ENCODE peak calls at places on chromosomes 6 and 20, in five cellular contexts. Z, D, H, P and Y are unnamed samples. For H3K4me1, the result is how much of the 10 kb centered on the place peaks cover.

GRCh38 chr20:48897298-48898044 is 24.0 kb upstream of the ARFGEF2 start:
- DNase-seq in Z (no peak), D (no peak), H (peak), P (no peak), Y (no peak)

GRCh38 chr6:166257911-166258318 is 50.3 kb downstream of the PRR18 start:
- DNase-seq in Z (no peak), D (peak), H (no peak), P (no peak), Y (no peak)

GRCh38 chr6:96659084-96659845 is 96.3 kb downstream of the FHL5 start:
- DNase-seq in Z (no peak), D (no peak), H (no peak), P (no peak), Y (no peak)

GRCh38 chr20:37228111-37228510 is 33.5 kb downstream of the GHRH start:
- DNase-seq in Z (peak), D (no peak), H (no peak), P (no peak), Y (no peak)

GRCh38 chr6:15253107-15254073 is 7.5 kb downstream of the JARID2 start:
- DNase-seq in Z (no peak), D (no peak), H (no peak), P (no peak), Y (no peak)

GRCh38 chr6:52373294-52373693 is 11.3 kb downstream of the PAQR8 start:
- DNase-seq in Z (no peak), D (no peak), H (no peak), P (no peak), Y (no peak)

GRCh38 chr6:16665992-16666391 is 95.3 kb downstream of the ATXN1 start:
- DNase-seq in Z (no peak), D (no peak), H (no peak), P (no peak), Y (no peak)

GRCh38 chr20:47343007-47343472 is 13.5 kb downstream of the ZMYND8 start:
- DNase-seq in Z (no peak), D (no peak), H (no peak), P (no peak), Y (no peak)

GRCh38 chr6:11121851-11122250 is 10.3 kb upstream of the ERVFRD-1 start:
- DNase-seq in Z (no peak), D (no peak), H (peak), P (no peak), Y (no peak)

GRCh38 chr20:20228351-20228750 is 139.6 kb upstream of the INSM1 start:
- DNase-seq in Z (no peak), D (no peak), H (no peak), P (no peak), Y (no peak)
- H3K4me1 ChIP-seq in Z (under half), D (under half), H (under half), P (under half), Y (under half)

DNA sequence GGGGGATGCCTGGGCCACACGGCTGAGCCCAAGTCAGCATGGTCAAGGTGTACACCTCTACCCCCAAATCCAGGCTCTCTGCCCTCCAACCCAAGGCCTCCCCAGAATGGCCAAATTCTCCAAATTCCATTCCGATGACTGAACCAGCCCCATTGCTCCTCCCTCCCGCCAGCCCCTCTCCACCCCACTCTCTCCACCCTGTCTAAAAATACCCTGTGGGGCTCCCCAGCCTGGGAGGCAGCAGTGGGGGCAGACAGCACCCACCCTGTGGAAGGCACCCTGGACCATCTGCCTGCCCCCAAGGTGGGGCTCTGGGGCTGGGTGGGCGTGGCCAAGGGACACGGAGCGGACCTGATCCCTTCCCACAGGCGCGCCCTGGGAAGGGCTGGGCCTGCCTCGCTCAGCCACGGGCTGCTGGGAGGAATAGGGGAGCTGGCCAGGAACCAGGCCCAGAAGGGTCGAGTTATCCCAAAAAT is 11.4 kb downstream of the TEAD3 start:
- DNase-seq in Z (no peak), D (peak), H (peak), P (no peak), Y (no peak)
- H3K4me3 ChIP-seq in Z (peak), D (no peak), H (no peak), P (no peak), Y (no peak)

DNA sequence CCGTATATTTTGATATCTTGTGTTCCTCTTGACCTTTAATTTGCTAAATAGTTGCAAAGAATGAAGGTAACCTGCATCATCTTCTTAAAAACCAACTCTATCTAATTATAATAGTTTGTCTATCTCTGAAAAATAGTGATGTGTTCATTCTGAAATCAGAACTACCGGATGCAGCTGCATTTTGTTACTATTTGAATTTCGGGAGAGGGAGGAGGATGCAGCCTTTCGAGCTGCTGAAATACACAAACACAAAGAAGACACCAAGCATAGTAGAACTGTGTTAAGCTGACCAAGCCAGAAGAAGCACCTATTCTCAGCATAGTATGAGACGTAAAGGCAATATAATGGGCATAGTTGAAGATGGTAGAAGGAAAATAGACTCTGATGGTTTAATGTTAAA is 33.1 kb downstream of the PTPN1 start:
- DNase-seq in Z (no peak), D (no peak), H (no peak), P (no peak), Y (no peak)
- H3K27ac ChIP-seq in Z (no peak), D (no peak), H (no peak), P (no peak), Y (no peak)

GRCh38 chr6:56650191-56650590 is 7.5 kb upstream of the DST start:
- DNase-seq in Z (no peak), D (no peak), H (no peak), P (no peak), Y (no peak)

GRCh38 chr6:56655996-56656395 is 13.3 kb upstream of the DST start:
- DNase-seq in Z (no peak), D (no peak), H (no peak), P (no peak), Y (no peak)

GRCh38 chr6:56655250-56655649 is 12.6 kb upstream of the DST start:
- DNase-seq in Z (no peak), D (no peak), H (no peak), P (no peak), Y (no peak)

GRCh38 chr6:56652231-56652630 is 9.5 kb upstream of the DST start:
- DNase-seq in Z (no peak), D (no peak), H (peak), P (no peak), Y (no peak)

DNA sequence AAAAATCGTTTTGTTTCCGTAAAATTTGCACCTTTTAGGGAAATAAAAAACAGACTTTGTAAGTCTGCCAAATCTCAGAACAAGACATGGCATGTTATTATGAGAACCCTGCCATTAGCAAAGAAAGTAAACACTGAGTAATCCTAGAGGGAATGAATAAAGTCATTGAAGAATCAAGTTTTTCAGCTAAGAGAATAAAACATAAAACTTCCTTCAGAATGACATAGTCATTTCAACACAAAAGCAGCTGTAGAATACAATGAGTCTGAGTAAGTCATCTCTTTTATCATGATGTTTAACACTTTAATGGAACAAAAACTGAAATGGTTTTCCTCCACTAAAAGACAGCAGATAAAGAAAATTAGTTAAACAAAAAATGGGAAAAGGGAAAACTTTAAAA is 10.3 kb upstream of the DST start:
- DNase-seq in Z (no peak), D (no peak), H (peak), P (no peak), Y (no peak)
- H3K4me1 ChIP-seq in Z (half or more), D (under half), H (under half), P (under half), Y (under half)

GRCh38 chr6:25302156-25302555 is 23.0 kb downstream of the CARMIL1 start:
- DNase-seq in Z (no peak), D (no peak), H (no peak), P (no peak), Y (no peak)

GRCh38 chr6:25306379-25306778 is 27.2 kb downstream of the CARMIL1 start:
- DNase-seq in Z (no peak), D (no peak), H (no peak), P (no peak), Y (no peak)

GRCh38 chr6:25301358-25301757 is 22.2 kb downstream of the CARMIL1 start:
- DNase-seq in Z (no peak), D (no peak), H (no peak), P (no peak), Y (no peak)

GRCh38 chr6:25303234-25303633 is 24.1 kb downstream of the CARMIL1 start:
- DNase-seq in Z (no peak), D (no peak), H (no peak), P (no peak), Y (no peak)

GRCh38 chr6:25302677-25303128 is 23.5 kb downstream of the CARMIL1 start:
- DNase-seq in Z (no peak), D (no peak), H (peak), P (no peak), Y (no peak)
- H3K4me3 ChIP-seq in Z (no peak), D (no peak), H (no peak), P (no peak), Y (no peak)

DNA sequence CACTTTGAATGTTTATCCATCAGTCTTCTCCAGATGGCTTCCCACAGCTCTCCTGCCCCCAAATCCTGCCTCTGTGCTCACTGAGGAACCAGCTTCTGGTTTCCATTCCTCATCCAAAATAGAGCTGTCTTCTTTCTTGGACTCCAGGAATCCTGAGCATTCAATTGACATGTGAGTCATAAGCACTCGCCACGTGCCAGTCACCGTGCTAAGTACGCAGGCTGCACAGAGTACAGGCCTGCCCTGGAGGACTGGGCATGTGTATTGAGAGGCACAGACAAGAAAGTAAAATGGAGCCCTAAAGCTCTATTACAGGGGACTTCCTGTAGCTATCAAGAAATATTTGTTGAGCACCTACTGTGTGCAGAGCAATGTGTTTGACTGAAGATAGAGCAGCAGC is 39.7 kb upstream of the LRFN2 start:
- DNase-seq in Z (no peak), D (no peak), H (no peak), P (no peak), Y (no peak)
- H3K27ac ChIP-seq in Z (no peak), D (no peak), H (no peak), P (no peak), Y (no peak)

GRCh38 chr6:56913276-56914138 is 41.4 kb upstream of the BEND6 start:
- DNase-seq in Z (no peak), D (no peak), H (peak), P (no peak), Y (no peak)
- H3K4me1 ChIP-seq in Z (under half), D (under half), H (under half), P (under half), Y (under half)

GRCh38 chr6:25413506-25413905 is 134.3 kb downstream of the CARMIL1 start:
- DNase-seq in Z (no peak), D (no peak), H (peak), P (no peak), Y (no peak)

GRCh38 chr6:25414168-25414567 is 135.0 kb downstream of the CARMIL1 start:
- DNase-seq in Z (no peak), D (no peak), H (no peak), P (no peak), Y (no peak)

GRCh38 chr6:25415701-25416100 is 136.5 kb downstream of the CARMIL1 start:
- DNase-seq in Z (no peak), D (no peak), H (no peak), P (no peak), Y (no peak)

GRCh38 chr6:25415274-25415673 is 136.1 kb downstream of the CARMIL1 start:
- DNase-seq in Z (no peak), D (no peak), H (no peak), P (no peak), Y (no peak)

DNA sequence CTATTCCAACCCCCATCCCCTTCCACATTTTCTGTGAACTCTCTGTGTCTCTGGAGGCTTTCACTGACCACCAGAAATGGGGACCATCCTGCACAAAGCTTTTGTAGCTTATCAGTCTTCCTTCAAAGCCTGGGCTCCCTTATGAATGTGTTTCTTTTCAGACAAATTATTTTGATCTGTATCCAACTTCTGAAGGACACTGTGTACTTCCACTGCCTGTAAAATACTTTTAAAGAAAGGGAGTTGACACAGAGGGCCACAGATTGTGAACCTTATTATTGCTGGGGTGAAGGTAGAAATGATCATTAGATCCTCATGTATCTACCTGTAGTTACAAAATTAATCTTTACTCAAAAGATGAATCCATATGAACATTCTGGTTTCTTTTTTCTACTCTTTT is 135.6 kb downstream of the CARMIL1 start:
- DNase-seq in Z (no peak), D (no peak), H (no peak), P (no peak), Y (no peak)
- H3K4me3 ChIP-seq in Z (no peak), D (no peak), H (no peak), P (no peak), Y (no peak)